ENCODE peak calls at places on chromosomes 7 and 10, in four cellular contexts. One of them, this sample, is unnamed.

GRCh38 chr7:83077328-83077727 is 85.4 kb downstream of the PCLO start:
- DNase-seq in germinal center: no peak
- DNase-seq in AG20443: no peak
- DNase-seq in fibroblast of pulmonary artery: peak; percentile 26
- DNase-seq in this sample: no peak

GRCh38 chr7:130995252-130996081 is 261.5 kb upstream of the KLF14 start:
- DNase-seq in germinal center: no peak
- DNase-seq in fibroblast of pulmonary artery: no peak
- DNase-seq in AG20443: no peak
- DNase-seq in this sample: no peak

GRCh38 chr10:59808896-59809643 is 55.8 kb upstream of the MRLN start:
- DNase-seq in germinal center: peak; percentile 65
- DNase-seq in fibroblast of pulmonary artery: peak; percentile 70
- DNase-seq in AG20443: peak; percentile 64
- DNase-seq in this sample: peak; percentile 71

GRCh38 chr10:102632394-102633062 is 11.8 kb upstream of the TRIM8 start:
- DNase-seq in fibroblast of pulmonary artery: peak; percentile 87
- DNase-seq in germinal center: no peak
- DNase-seq in AG20443: no peak
- DNase-seq in this sample: peak; percentile 59

GRCh38 chr7:118352854-118353453 is 128.4 kb downstream of the ANKRD7 start:
- DNase-seq in AG20443: no peak
- DNase-seq in fibroblast of pulmonary artery: peak; percentile 7
- DNase-seq in germinal center: no peak
- DNase-seq in this sample: no peak

GRCh38 chr7:57215423-57215822 is 83.2 kb upstream of the ZNF479 start:
- DNase-seq in fibroblast of pulmonary artery: no peak
- DNase-seq in germinal center: no peak
- DNase-seq in AG20443: no peak
- DNase-seq in this sample: no peak

GRCh38 chr7:78794101-78794500 is 659.4 kb downstream of the MAGI2 start:
- DNase-seq in germinal center: no peak
- DNase-seq in AG20443: no peak
- DNase-seq in fibroblast of pulmonary artery: peak; percentile 1
- DNase-seq in this sample: no peak

GRCh38 chr10:11409357-11409756 is 202.1 kb downstream of the USP6NL start:
- DNase-seq in germinal center: no peak
- DNase-seq in fibroblast of pulmonary artery: no peak
- DNase-seq in AG20443: no peak
- DNase-seq in this sample: no peak

GRCh38 chr10:68367121-68367520 is 34.4 kb upstream of the PBLD start:
- DNase-seq in germinal center: no peak
- DNase-seq in AG20443: peak; percentile 11
- DNase-seq in fibroblast of pulmonary artery: peak; percentile 13
- DNase-seq in this sample: no peak

GRCh38 chr10:133100706-133101463 is 13.2 kb downstream of the ADGRA1 start:
- DNase-seq in AG20443: peak; percentile 48
- DNase-seq in germinal center: no peak
- DNase-seq in fibroblast of pulmonary artery: no peak
- DNase-seq in this sample: no peak

GRCh38 chr10:49164587-49165188 is 23.5 kb downstream of the TMEM273 start:
- DNase-seq in AG20443: no peak
- DNase-seq in fibroblast of pulmonary artery: peak; percentile 40
- DNase-seq in germinal center: peak; percentile 62
- DNase-seq in this sample: peak; percentile 56

GRCh38 chr7:71210220-71210619 is 78.3 kb downstream of the GALNT17 start:
- DNase-seq in germinal center: no peak
- DNase-seq in fibroblast of pulmonary artery: no peak
- DNase-seq in AG20443: no peak
- DNase-seq in this sample: no peak

GRCh38 chr7:7191137-7191536 is 8.8 kb downstream of the C1GALT1 start:
- DNase-seq in germinal center: no peak
- DNase-seq in AG20443: no peak
- DNase-seq in fibroblast of pulmonary artery: no peak
- DNase-seq in this sample: no peak

GRCh38 chr7:26930201-26930600 is 65.8 kb upstream of the SKAP2 start:
- DNase-seq in fibroblast of pulmonary artery: no peak
- DNase-seq in AG20443: peak; percentile 44
- DNase-seq in germinal center: no peak
- DNase-seq in this sample: no peak

GRCh38 chr10:86449926-86450558 is 71.5 kb downstream of the WAPL start:
- DNase-seq in germinal center: no peak
- DNase-seq in AG20443: no peak
- DNase-seq in fibroblast of pulmonary artery: no peak
- DNase-seq in this sample: no peak

GRCh38 chr7:148515237-148515636 is 75.3 kb upstream of the C7orf33 start:
- DNase-seq in germinal center: no peak
- DNase-seq in fibroblast of pulmonary artery: no peak
- DNase-seq in AG20443: no peak
- DNase-seq in this sample: no peak

GRCh38 chr7:20362574-20363253 is 32.0 kb downstream of the ITGB8 start:
- DNase-seq in fibroblast of pulmonary artery: no peak
- DNase-seq in AG20443: no peak
- DNase-seq in germinal center: no peak
- DNase-seq in this sample: peak; percentile 21

GRCh38 chr7:68929712-68930395 is 668.4 kb upstream of the AUTS2 start:
- DNase-seq in fibroblast of pulmonary artery: peak; percentile 44
- DNase-seq in AG20443: peak; percentile 87
- DNase-seq in germinal center: no peak
- DNase-seq in this sample: no peak

GRCh38 chr7:55878701-55879100 is 8.6 kb upstream of the ZNF713 start:
- DNase-seq in fibroblast of pulmonary artery: no peak
- DNase-seq in AG20443: no peak
- DNase-seq in germinal center: no peak
- DNase-seq in this sample: no peak

GRCh38 chr7:156566812-156567549 is 73.6 kb upstream of the RNF32 start:
- DNase-seq in germinal center: no peak
- DNase-seq in AG20443: no peak
- DNase-seq in fibroblast of pulmonary artery: no peak
- DNase-seq in this sample: no peak

GRCh38 chr7:150971242-150972048 is 6.7 kb downstream of the KCNH2 start:
- DNase-seq in AG20443: no peak
- DNase-seq in fibroblast of pulmonary artery: no peak
- DNase-seq in germinal center: no peak
- DNase-seq in this sample: no peak

GRCh38 chr7:18421297-18422004 is 74.1 kb upstream of the HDAC9 start:
- DNase-seq in fibroblast of pulmonary artery: no peak
- DNase-seq in germinal center: no peak
- DNase-seq in AG20443: no peak
- DNase-seq in this sample: no peak

GRCh38 chr10:124799196-124799595 is 2.4 kb upstream of the ABRAXAS2 start:
- DNase-seq in AG20443: no peak
- DNase-seq in fibroblast of pulmonary artery: no peak
- DNase-seq in germinal center: no peak
- DNase-seq in this sample: no peak

GRCh38 chr10:78354101-78354500 is 320.4 kb downstream of the RPS24 start:
- DNase-seq in fibroblast of pulmonary artery: no peak
- DNase-seq in AG20443: no peak
- DNase-seq in germinal center: no peak
- DNase-seq in this sample: no peak

GRCh38 chr10:34996843-34997242 is 93.3 kb downstream of the CUL2 start:
- DNase-seq in fibroblast of pulmonary artery: peak; percentile 36
- DNase-seq in germinal center: no peak
- DNase-seq in AG20443: peak; percentile 60
- DNase-seq in this sample: no peak

GRCh38 chr7:47508389-47509380 is 73.2 kb downstream of the TNS3 start:
- DNase-seq in AG20443: no peak
- DNase-seq in fibroblast of pulmonary artery: no peak
- DNase-seq in germinal center: no peak
- DNase-seq in this sample: no peak

GRCh38 chr10:86957471-86958108 is at the start of gene MMRN2:
- DNase-seq in germinal center: no peak
- DNase-seq in AG20443: no peak
- DNase-seq in fibroblast of pulmonary artery: peak; percentile 65
- DNase-seq in this sample: peak; percentile 85

GRCh38 chr10:1737222-1738061 is at the start of gene ADARB2:
- DNase-seq in fibroblast of pulmonary artery: no peak
- DNase-seq in AG20443: no peak
- DNase-seq in germinal center: no peak
- DNase-seq in this sample: no peak

GRCh38 chr10:71708301-71708703 is 11.3 kb downstream of the C10orf105 start:
- DNase-seq in AG20443: peak; percentile 68
- DNase-seq in fibroblast of pulmonary artery: peak; percentile 42
- DNase-seq in germinal center: peak; percentile 64
- DNase-seq in this sample: peak; percentile 54

GRCh38 chr10:62054408-62054807 is 152.9 kb downstream of the ARID5B start:
- DNase-seq in fibroblast of pulmonary artery: no peak
- DNase-seq in AG20443: no peak
- DNase-seq in germinal center: no peak
- DNase-seq in this sample: no peak